ENCODE peak calls at places on chromosomes 13 and 19, in eight cellular contexts. R is colonic mucosa, L is fibroblast of pulmonary artery, G is dorsolateral prefrontal cortex, J is heart left ventricle, V is MM.1S, C is fibroblast of lung, X is choroid plexus epithelial cell. Y is an unnamed sample.
A peak's percentile ranks its signal among the peaks of the same experiment; 100 is the strongest.

GRCh38 chr13:73057284-73058025 is 1.4 kb upstream of the KLF5 start:
- DNase-seq in R (no peak), L (no peak), G (no peak), J (no peak), V (no peak), C (no peak), X (no peak), Y (no peak)

GRCh38 chr19:33196446-33197193 is 2.5 kb downstream of the LRP3 start:
- DNase-seq in R (no peak), L (no peak), G (no peak), J (peak; percentile 49), V (no peak), C (no peak), X (no peak), Y (no peak)

GRCh38 chr13:37443538-37443937 is 155.0 kb downstream of the POSTN start:
- DNase-seq in R (no peak), L (peak; percentile 83), G (no peak), J (no peak), V (no peak), C (peak; percentile 92), X (peak; percentile 87), Y (peak; percentile 6)

GRCh38 chr19:52322429-52322828 is 13.6 kb upstream of the ZNF610 start:
- DNase-seq in R (no peak), L (no peak), G (no peak), J (no peak), V (no peak), C (no peak), X (no peak), Y (no peak)

GRCh38 chr13:49454388-49455015 is 10.4 kb downstream of the SETDB2 start:
- DNase-seq in R (no peak), L (peak; percentile 21), G (no peak), J (no peak), V (peak; percentile 77), C (peak; percentile 68), X (peak; percentile 85), Y (no peak)

GRCh38 chr13:111897178-111897845 is 169.6 kb upstream of the SOX1 start:
- DNase-seq in R (no peak), L (no peak), G (no peak), J (no peak), V (no peak), C (no peak), X (no peak), Y (no peak)

GRCh38 chr13:32272021-32272695 is 43.0 kb downstream of the ZAR1L start:
- DNase-seq in R (no peak), L (peak; percentile 53), G (no peak), J (no peak), V (no peak), C (no peak), X (peak; percentile 33), Y (no peak)

GRCh38 chr13:110308377-110309158 is 1.5 kb downstream of the COL4A2 start:
- DNase-seq in R (peak; percentile 69), L (peak; percentile 83), G (no peak), J (no peak), V (no peak), C (peak; percentile 73), X (peak; percentile 68), Y (no peak)

GRCh38 chr19:10021446-10021845 is 8.2 kb downstream of the RDH8 start:
- DNase-seq in R (no peak), L (no peak), G (no peak), J (no peak), V (no peak), C (no peak), X (no peak), Y (no peak)

GRCh38 chr19:42352216-42352892 is 26.9 kb downstream of the MEGF8 start:
- DNase-seq in R (no peak), L (peak; percentile 15), G (peak; percentile 76), J (no peak), V (no peak), C (peak; percentile 15), X (peak; percentile 20), Y (peak; percentile 24)

GRCh38 chr13:73708393-73708985 is 425.7 kb downstream of the KLF12 start:
- DNase-seq in R (peak; percentile 77), L (peak; percentile 87), G (no peak), J (no peak), V (peak; percentile 68), C (peak; percentile 58), X (peak; percentile 87), Y (peak; percentile 25)

GRCh38 chr13:35518337-35518736 is 41.8 kb upstream of the MAB21L1 start:
- DNase-seq in R (no peak), L (no peak), G (no peak), J (no peak), V (no peak), C (peak; percentile 32), X (peak; percentile 9), Y (no peak)

GRCh38 chr13:98586400-98587144 is 9.7 kb upstream of the STK24 start:
- DNase-seq in R (no peak), L (no peak), G (no peak), J (no peak), V (no peak), C (no peak), X (no peak), Y (no peak)

GRCh38 chr19:45600340-45600885 is 1.6 kb downstream of the GPR4 start:
- DNase-seq in R (no peak), L (no peak), G (no peak), J (no peak), V (no peak), C (no peak), X (no peak), Y (no peak)

DNA sequence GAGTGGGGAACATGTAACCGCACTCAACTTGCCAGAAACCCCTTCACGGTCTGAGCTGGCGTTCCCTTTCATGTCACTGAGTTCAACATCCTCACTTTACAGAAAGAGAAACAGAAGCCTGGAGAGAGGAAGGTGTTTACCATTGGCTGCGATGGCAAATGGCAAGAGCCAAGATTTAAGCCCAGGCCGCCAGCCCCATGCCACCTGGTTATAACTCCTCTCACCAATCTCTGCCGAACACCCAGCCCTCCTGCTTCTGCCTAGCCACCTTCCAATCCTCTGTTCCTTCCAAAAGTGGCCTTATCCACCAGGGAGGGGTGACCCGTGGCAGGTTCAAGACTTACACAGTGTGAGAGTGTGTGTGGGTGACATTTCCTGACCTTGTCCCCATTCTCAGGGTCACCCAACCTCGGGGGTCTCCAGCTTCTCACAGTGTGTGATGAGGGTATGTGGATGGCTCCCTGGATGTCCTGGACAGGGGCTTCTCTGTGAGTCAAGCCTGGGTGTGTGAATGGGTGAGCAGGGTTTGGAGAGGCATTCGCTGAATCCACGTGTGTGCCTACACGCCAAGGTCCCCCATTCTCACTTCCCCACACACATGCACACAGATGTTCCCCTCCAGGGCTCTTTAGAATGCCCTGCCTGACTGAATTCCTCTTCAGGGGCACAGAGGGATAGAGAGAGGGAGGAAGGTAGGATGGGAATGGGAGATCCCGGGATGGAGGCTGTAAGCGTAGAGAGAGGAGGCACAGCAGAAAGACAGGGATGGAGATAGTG is 1.2 kb downstream of the CADM4 start:
- DNase-seq in R (no peak), L (no peak), G (no peak), J (no peak), V (no peak), C (no peak), X (no peak), Y (no peak)
- H3K4me3 ChIP-seq in R (no peak overlapping the region), L (no peak overlapping the region), G (peak overlapping the region; percentile 60), J (no peak overlapping the region), V (no peak overlapping the region), C (no peak overlapping the region), X (no peak overlapping the region), Y (no peak overlapping the region)

GRCh38 chr13:27201661-27202060 is 30.1 kb upstream of the USP12 start:
- DNase-seq in R (no peak), L (no peak), G (no peak), J (no peak), V (no peak), C (no peak), X (no peak), Y (no peak)

GRCh38 chr13:27203186-27203585 is 31.6 kb upstream of the USP12 start:
- DNase-seq in R (no peak), L (no peak), G (no peak), J (no peak), V (no peak), C (no peak), X (no peak), Y (no peak)

GRCh38 chr13:27199691-27200090 is 28.1 kb upstream of the USP12 start:
- DNase-seq in R (no peak), L (no peak), G (no peak), J (no peak), V (no peak), C (no peak), X (no peak), Y (no peak)

GRCh38 chr13:27200413-27201066 is 28.9 kb upstream of the USP12 start:
- DNase-seq in R (no peak), L (no peak), G (no peak), J (no peak), V (no peak), C (peak; percentile 58), X (no peak), Y (no peak)

DNA sequence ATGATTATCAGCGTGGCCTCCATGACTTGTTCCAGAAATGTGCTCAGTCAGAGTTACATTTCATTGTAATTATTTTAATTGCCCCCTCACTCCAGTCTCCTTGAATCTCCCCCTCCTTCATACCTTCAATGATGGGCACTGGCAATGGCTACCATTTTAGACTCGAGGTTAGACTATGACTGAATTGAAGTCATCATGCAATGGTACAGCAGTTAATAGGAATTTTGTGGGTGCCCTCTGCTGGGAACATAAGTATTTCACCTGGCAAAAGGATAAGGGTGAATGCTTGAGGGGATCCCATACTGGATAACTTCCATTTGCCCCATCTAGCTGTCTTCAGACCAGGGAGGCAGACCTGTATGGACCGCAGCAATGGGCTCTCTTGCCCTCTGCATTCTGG is 32.2 kb upstream of the USP12 start:
- DNase-seq in R (no peak), L (peak; percentile 50), G (no peak), J (no peak), V (no peak), C (no peak), X (peak; percentile 58), Y (no peak)
- TF ChIP-seq CTCF in R (no peak), L (peak; percentile 26), G (no peak), J (peak; percentile 49), V (no peak), C (no peak), X (peak; percentile 45), Y (no peak)

GRCh38 chr19:4443188-4443587 is 14.4 kb downstream of the UBXN6 start:
- DNase-seq in R (no peak), L (no peak), G (no peak), J (no peak), V (no peak), C (no peak), X (no peak), Y (no peak)
- H3K4me3 ChIP-seq in R (no peak overlapping the region), L (no peak overlapping the region), G (no peak overlapping the region), J (no peak overlapping the region), V (no peak overlapping the region), C (no peak overlapping the region), X (no peak overlapping the region), Y (no peak overlapping the region)

DNA sequence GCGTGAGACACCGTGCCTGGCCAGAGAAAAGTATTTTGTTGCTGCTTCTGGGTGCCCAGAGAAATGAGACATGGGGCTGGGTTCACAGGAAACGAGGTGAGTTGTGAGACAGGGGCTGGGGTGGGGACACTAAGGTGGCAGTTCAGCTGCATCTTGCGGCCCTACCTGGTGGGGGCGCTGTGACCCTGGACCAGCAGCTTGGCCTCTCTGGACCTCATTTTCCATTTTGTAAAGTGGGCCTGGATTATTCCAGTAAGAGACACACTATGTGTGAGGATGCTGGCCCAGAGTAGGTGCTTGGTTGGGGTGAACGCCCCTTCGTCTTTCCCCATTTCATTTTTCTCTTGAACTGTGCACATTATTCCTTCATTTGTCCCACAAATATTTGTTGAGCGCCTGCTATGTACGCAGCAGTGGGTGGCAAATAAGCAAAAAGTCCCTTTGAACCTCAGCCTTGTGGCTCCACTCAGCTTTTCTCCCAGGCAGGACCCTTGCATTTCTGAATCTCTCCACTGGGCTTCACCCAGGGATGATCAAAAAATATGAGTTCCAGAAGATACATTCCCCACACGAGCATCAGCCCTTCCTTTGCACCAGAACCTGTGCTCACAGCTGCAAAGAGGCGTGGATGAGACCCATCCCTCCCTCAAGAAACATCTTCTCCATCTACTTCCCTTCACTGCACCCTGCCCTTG is 26.6 kb upstream of the OR10H1 start:
- DNase-seq in R (no peak), L (no peak), G (no peak), J (no peak), V (no peak), C (no peak), X (no peak), Y (no peak)
- TF ChIP-seq CTCF in R (no peak), L (no peak), G (no peak), J (no peak), V (no peak), C (no peak), X (no peak), Y (no peak)

Y was measured in HFF-Myc.